ENCODE peak calls at places on chromosome 6, in seven cellular contexts. Z, U, A, Y, J, B and X are unnamed samples. For H3K27me3, the result is how much of the 10 kb centered on the place peaks cover.

GRCh38 chr6:88985901-88986300 is 22.5 kb upstream of the RNGTT start:
- DNase-seq in B (no peak), Y (no peak), U (no peak), J (no peak), A (no peak), Z (no peak), X (no peak)

GRCh38 chr6:23003671-23004598 is 434.6 kb downstream of the HDGFL1 start:
- DNase-seq in A (no peak), Z (peak), J (peak), Y (no peak), B (no peak), U (peak), X (no peak)

GRCh38 chr6:84860493-84860892 is 96.1 kb upstream of the TBX18 start:
- DNase-seq in Y (no peak), Z (no peak), B (no peak), J (no peak), A (no peak), U (no peak), X (no peak)

GRCh38 chr6:140275725-140276124 is 901.3 kb upstream of the CITED2 start:
- DNase-seq in Z (no peak), B (no peak), J (no peak), Y (no peak), A (no peak), U (no peak), X (no peak)

GRCh38 chr6:129055796-129056195 is 172.9 kb downstream of the LAMA2 start:
- DNase-seq in Y (no peak), U (peak), A (no peak), B (no peak), Z (no peak), J (peak), X (no peak)

GRCh38 chr6:144718431-144718830 is 433.3 kb downstream of the UTRN start:
- DNase-seq in B (no peak), J (no peak), U (peak), Y (no peak), Z (no peak), A (no peak), X (no peak)

GRCh38 chr6:166939276-166939816 is 17.0 kb downstream of the RNASET2 start:
- DNase-seq in Z (no peak), J (no peak), U (no peak), Y (no peak), A (no peak), B (no peak), X (no peak)

GRCh38 chr6:160042014-160042773 is 73.3 kb downstream of the IGF2R start:
- DNase-seq in J (peak), U (peak), B (no peak), Z (no peak), Y (no peak), A (no peak), X (peak)

GRCh38 chr6:158552055-158552795 is 7.7 kb upstream of the TMEM181 start:
- DNase-seq in Y (no peak), B (no peak), Z (no peak), A (no peak), U (no peak), J (no peak), X (no peak)

GRCh38 chr6:168937061-168937460 is 316.6 kb downstream of the THBS2 start:
- DNase-seq in A (no peak), Z (no peak), Y (no peak), U (peak), B (no peak), J (no peak), X (no peak)

GRCh38 chr6:140956567-140957306 is 1176.0 kb upstream of the GJE1 start:
- DNase-seq in J (no peak), Y (no peak), U (peak), A (no peak), Z (no peak), B (no peak), X (no peak)

GRCh38 chr6:144264270-144265060 is 20.7 kb upstream of the UTRN start:
- DNase-seq in Y (peak), J (peak), B (no peak), U (peak), A (no peak), Z (peak), X (peak)

GRCh38 chr6:122736166-122736565 is 43.4 kb upstream of the FABP7 start:
- DNase-seq in A (no peak), J (no peak), Y (no peak), U (no peak), B (no peak), Z (no peak), X (peak)

GRCh38 chr6:108904731-108905130 is 56.5 kb downstream of the ARMC2 start:
- DNase-seq in A (no peak), Y (no peak), U (no peak), B (no peak), J (no peak), Z (no peak), X (no peak)

GRCh38 chr6:104887350-104887749 is 27.6 kb upstream of the HACE1 start:
- DNase-seq in Z (no peak), U (peak), Y (no peak), A (no peak), J (peak), B (no peak), X (no peak)

GRCh38 chr6:56677559-56677958 is 34.9 kb upstream of the DST start:
- DNase-seq in A (no peak), Y (no peak), J (peak), B (no peak), Z (no peak), U (peak), X (no peak)

DNA sequence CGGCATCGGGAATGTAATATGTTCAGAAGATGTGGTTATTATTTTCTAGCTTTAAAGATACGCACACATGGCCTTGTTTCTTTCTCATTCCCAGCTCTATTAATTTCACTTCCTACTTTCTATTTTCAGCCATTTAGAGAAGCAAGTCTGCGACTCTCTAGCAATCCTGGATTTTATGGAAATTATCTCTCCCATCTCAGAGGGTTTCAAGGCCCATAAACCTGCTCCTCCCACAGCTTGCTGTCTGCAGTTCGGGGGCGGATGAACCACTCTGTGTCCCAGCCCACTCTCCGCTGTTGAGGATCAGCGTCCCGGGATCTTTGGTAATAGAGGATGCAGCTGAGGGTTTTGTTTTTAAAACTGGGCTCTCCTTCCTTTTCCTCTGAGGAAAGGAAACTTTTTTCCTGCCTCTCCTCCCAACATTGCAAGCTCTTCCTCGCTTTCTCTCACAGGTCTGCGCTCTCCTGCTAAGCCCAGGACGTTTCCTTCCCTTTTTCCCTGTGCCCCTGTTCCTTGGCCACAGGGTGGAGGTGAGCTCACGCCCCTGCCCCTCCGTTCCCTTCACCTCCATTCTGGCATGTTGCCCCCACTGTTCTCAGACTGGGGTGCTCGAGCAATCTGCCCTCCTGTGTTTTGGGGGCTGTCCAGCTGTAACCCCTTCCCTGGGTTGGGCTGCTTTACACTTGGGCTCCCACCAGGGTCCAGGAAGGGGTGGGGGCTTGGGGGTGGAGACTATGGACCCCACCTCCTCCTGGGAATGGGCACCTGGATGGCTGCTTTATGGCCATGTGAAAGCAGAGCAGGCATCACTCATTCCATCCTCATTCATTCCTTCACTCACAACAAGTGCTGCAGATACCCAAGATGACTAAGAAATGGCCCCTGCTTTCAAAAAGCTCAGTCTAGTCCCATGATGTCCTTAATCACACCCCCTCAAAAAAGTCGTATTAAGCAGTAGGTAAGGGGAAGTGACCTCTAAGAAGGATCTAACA is 54.9 kb downstream of the ZBTB9 start:
- DNase-seq in Y (no peak), B (no peak), U (peak), Z (no peak), A (no peak), J (no peak), X (no peak)
- H3K4me3 ChIP-seq in Y (peak), B (no peak), U (peak), Z (no peak), A (peak), J (no peak), X (no peak)

DNA sequence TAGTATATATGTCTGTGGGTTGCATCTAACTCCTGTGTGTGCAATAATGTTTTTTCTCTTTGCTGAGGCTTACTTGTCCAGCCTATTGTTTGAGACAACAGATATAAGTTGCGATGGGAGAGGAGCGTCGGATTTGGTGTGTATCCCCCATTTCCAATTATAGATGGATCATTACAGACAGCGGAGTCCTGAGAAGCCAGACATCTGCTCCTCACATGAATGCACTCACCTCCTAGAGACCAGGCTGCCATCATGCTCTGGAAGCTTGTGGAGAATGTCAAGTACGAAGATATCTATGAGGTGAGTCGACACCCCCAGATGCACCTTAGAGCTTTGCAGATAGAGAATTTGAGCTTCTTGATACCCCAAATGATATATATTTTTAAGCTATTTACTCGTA is at the start of gene TFAP2B:
- DNase-seq in U (no peak), Y (no peak), A (no peak), B (no peak), Z (no peak), J (no peak), X (no peak)
- H3K27me3 ChIP-seq in U (half or more), Y (under half), A (half or more), B (under half), Z (half or more), J (half or more), X (under half)

DNA sequence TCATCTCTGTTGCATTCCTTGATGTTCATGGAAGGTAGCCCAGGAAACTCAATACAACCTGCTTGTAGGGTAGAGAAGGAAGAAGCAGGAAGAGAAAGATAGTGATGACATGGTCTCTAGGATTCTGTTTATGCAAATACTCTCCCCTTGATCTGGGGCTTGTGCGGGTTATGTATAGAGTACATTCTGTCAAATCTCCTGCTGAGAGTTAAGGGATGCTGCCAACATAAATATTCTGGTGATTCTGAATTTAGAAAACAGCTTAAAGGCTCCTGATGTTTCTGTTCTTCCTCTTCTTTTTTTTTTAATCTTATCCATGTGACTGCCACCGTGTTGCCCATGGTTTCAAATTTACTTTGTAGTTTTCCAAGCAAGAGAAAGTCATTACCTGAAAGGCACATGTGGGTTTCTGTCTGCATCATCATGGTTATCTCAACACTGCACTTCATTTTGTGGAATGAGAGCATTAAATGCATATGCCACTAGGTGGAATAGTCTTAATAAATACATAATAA is 150.6 kb downstream of the RPS12 start:
- DNase-seq in Y (no peak), J (no peak), U (no peak), B (no peak), Z (no peak), A (no peak), X (no peak)
- H3K4me3 ChIP-seq in Y (no peak), J (no peak), U (no peak), B (no peak), Z (no peak), A (peak), X (no peak)

GRCh38 chr6:27888576-27888975 is 23.6 kb downstream of the OR2B2 start:
- DNase-seq in J (no peak), Z (no peak), U (no peak), Y (no peak), B (no peak), A (no peak), X (no peak)

GRCh38 chr6:27889628-27890315 is 22.4 kb downstream of the OR2B2 start:
- DNase-seq in J (no peak), Y (no peak), A (no peak), U (no peak), Z (no peak), B (no peak), X (no peak)

GRCh38 chr6:27891300-27891913 is 20.8 kb downstream of the OR2B2 start:
- DNase-seq in U (no peak), Y (no peak), B (no peak), J (no peak), Z (no peak), A (no peak), X (no peak)

GRCh38 chr6:27890351-27891299 is 21.6 kb downstream of the OR2B2 start:
- DNase-seq in J (peak), U (peak), B (peak), Z (peak), Y (no peak), A (peak), X (no peak)

GRCh38 chr6:27889275-27889627 is 22.9 kb downstream of the OR2B2 start:
- DNase-seq in U (no peak), Z (no peak), A (no peak), Y (no peak), J (no peak), B (no peak), X (no peak)
- H3K27me3 ChIP-seq in U (under half), Z (under half), A (under half), Y (under half), J (under half), B (under half), X (under half)

GRCh38 chr6:147204843-147205311 is 660 bp downstream of the STXBP5 start:
- DNase-seq in Z (no peak), U (peak), A (no peak), Y (no peak), B (no peak), J (no peak), X (no peak)

GRCh38 chr6:147204060-147204785 is at the start of gene STXBP5:
- DNase-seq in J (peak), Y (no peak), U (peak), A (peak), Z (peak), B (peak), X (no peak)

GRCh38 chr6:147207851-147208754 is 3.9 kb downstream of the STXBP5 start:
- DNase-seq in Y (no peak), A (no peak), J (no peak), Z (no peak), U (peak), B (no peak), X (no peak)

GRCh38 chr6:147207351-147207750 is 3.1 kb downstream of the STXBP5 start:
- DNase-seq in Y (no peak), J (peak), A (no peak), B (no peak), Z (no peak), U (peak), X (no peak)

DNA sequence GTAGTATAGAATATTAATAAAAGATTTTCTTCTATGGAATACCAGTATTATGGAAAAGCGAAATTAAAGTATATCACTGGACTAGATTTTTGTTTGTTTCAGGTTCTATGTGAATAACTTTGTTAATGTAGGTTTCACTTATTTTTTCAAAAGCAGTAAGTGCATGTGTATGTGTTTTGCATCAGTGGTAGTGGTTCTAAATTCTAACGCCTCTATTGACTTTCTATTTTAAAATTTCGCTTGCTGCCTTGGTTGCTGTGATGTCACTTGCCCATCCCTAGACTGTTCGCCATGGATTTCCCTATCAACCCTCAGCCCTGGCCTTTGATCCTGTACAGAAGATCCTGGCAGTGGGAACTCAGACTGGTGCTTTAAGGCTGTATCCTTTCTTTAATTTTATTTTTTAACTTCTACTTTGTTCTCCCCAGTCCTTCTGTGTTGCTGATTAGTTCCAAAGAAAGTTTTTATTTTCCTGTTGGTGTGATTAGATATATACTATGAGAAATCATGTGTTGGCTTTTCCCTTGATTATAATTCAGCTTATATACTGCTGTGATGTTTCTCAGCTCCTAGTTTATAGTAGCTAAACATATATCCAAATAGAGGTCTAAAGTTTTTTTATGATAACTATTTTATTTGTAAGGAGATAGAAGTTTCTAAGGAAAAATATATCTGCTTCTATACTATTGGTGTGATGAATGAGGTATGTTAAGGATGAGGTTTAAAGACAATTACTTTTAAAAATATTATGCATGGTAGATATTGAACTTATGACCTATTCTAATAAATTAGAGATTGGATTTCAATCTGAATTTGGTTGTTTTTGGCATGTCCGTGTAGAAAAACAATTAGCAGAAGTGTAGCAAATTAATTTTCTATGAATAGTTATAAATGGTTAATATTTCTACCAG is 1.7 kb downstream of the STXBP5 start:
- DNase-seq in B (no peak), A (no peak), Y (no peak), U (peak), Z (peak), J (peak), X (no peak)
- H3K4me3 ChIP-seq in B (peak), A (peak), Y (peak), U (peak), Z (no peak), J (no peak), X (peak)

GRCh38 chr6:42049116-42049809 is 1.1 kb upstream of the TAF8 start:
- DNase-seq in J (no peak), Y (no peak), B (no peak), Z (peak), A (peak), U (no peak), X (no peak)

GRCh38 chr6:42045538-42046460 is 4.5 kb upstream of the TAF8 start:
- DNase-seq in J (peak), B (peak), Y (no peak), A (peak), Z (peak), U (peak), X (peak)

GRCh38 chr6:42047790-42048405 is 2.4 kb upstream of the TAF8 start:
- DNase-seq in B (no peak), J (no peak), Y (no peak), A (no peak), U (peak), Z (no peak), X (no peak)

GRCh38 chr6:42046491-42047219 is 3.7 kb upstream of the TAF8 start:
- DNase-seq in Y (no peak), U (peak), J (peak), Z (no peak), B (no peak), A (no peak), X (no peak)

GRCh38 chr6:42047220-42047590 is 3.1 kb upstream of the TAF8 start:
- DNase-seq in U (no peak), B (no peak), Y (no peak), J (no peak), Z (no peak), A (no peak), X (no peak)
- H3K27me3 ChIP-seq in U (under half), B (under half), Y (under half), J (under half), Z (under half), A (under half), X (under half)